ENCODE peak calls at places on chromosome 4, in seven cellular contexts. One of them, this sample, is unnamed.

GRCh38 chr4:2298548-2298991 is 36.7 kb upstream of the MXD4 start:
- DNase-seq in dorsolateral prefrontal cortex: peak
- DNase-seq in right atrium auricular region: no peak
- DNase-seq in cardiac muscle cell: no peak
- DNase-seq in fibroblast of lung: no peak
- DNase-seq in suprapubic skin: peak
- DNase-seq in upper lobe of right lung: no peak
- DNase-seq in this sample: no peak

GRCh38 chr4:6595897-6596537 is 21.0 kb downstream of the MAN2B2 start:
- DNase-seq in fibroblast of lung: no peak
- DNase-seq in cardiac muscle cell: no peak
- DNase-seq in upper lobe of right lung: no peak
- DNase-seq in dorsolateral prefrontal cortex: no peak
- DNase-seq in right atrium auricular region: no peak
- DNase-seq in suprapubic skin: no peak
- DNase-seq in this sample: no peak

GRCh38 chr4:160136021-160136420 is 1033.1 kb downstream of the RAPGEF2 start:
- DNase-seq in suprapubic skin: no peak
- DNase-seq in dorsolateral prefrontal cortex: no peak
- DNase-seq in upper lobe of right lung: no peak
- DNase-seq in cardiac muscle cell: no peak
- DNase-seq in fibroblast of lung: no peak
- DNase-seq in right atrium auricular region: no peak
- DNase-seq in this sample: no peak

GRCh38 chr4:76250962-76251361 is 559 bp upstream of the FAM47E start:
- DNase-seq in suprapubic skin: no peak
- DNase-seq in fibroblast of lung: peak
- DNase-seq in right atrium auricular region: no peak
- DNase-seq in upper lobe of right lung: no peak
- DNase-seq in dorsolateral prefrontal cortex: peak
- DNase-seq in cardiac muscle cell: no peak
- DNase-seq in this sample: peak

GRCh38 chr4:1722551-1723071 is 1.3 kb downstream of the TACC3 start:
- DNase-seq in cardiac muscle cell: no peak
- DNase-seq in upper lobe of right lung: no peak
- DNase-seq in right atrium auricular region: no peak
- DNase-seq in fibroblast of lung: no peak
- DNase-seq in dorsolateral prefrontal cortex: no peak
- DNase-seq in suprapubic skin: no peak
- DNase-seq in this sample: no peak

GRCh38 chr4:136392576-136392975 is 1139.7 kb downstream of the PCDH18 start:
- DNase-seq in dorsolateral prefrontal cortex: no peak
- DNase-seq in cardiac muscle cell: no peak
- DNase-seq in fibroblast of lung: peak
- DNase-seq in right atrium auricular region: no peak
- DNase-seq in upper lobe of right lung: no peak
- DNase-seq in suprapubic skin: no peak
- DNase-seq in this sample: no peak

GRCh38 chr4:26248647-26249046 is 72.2 kb upstream of the RBPJ start:
- DNase-seq in suprapubic skin: no peak
- DNase-seq in upper lobe of right lung: no peak
- DNase-seq in dorsolateral prefrontal cortex: no peak
- DNase-seq in right atrium auricular region: no peak
- DNase-seq in cardiac muscle cell: no peak
- DNase-seq in fibroblast of lung: peak
- DNase-seq in this sample: peak

GRCh38 chr4:10421344-10422055 is 35.7 kb downstream of the ZNF518B start:
- DNase-seq in upper lobe of right lung: no peak
- DNase-seq in right atrium auricular region: no peak
- DNase-seq in dorsolateral prefrontal cortex: no peak
- DNase-seq in suprapubic skin: no peak
- DNase-seq in fibroblast of lung: no peak
- DNase-seq in cardiac muscle cell: no peak
- DNase-seq in this sample: no peak

GRCh38 chr4:38923746-38924145 is 56.1 kb downstream of the FAM114A1 start:
- DNase-seq in dorsolateral prefrontal cortex: no peak
- DNase-seq in fibroblast of lung: no peak
- DNase-seq in suprapubic skin: no peak
- DNase-seq in cardiac muscle cell: no peak
- DNase-seq in upper lobe of right lung: no peak
- DNase-seq in right atrium auricular region: no peak
- DNase-seq in this sample: no peak
- H3K27ac ChIP-seq in dorsolateral prefrontal cortex: peak
- H3K27ac ChIP-seq in fibroblast of lung: no peak
- H3K27ac ChIP-seq in suprapubic skin: no peak
- H3K27ac ChIP-seq in cardiac muscle cell: no peak
- H3K27ac ChIP-seq in upper lobe of right lung: no peak
- H3K27ac ChIP-seq in right atrium auricular region: no peak
- H3K27ac ChIP-seq in this sample: no peak

DNA sequence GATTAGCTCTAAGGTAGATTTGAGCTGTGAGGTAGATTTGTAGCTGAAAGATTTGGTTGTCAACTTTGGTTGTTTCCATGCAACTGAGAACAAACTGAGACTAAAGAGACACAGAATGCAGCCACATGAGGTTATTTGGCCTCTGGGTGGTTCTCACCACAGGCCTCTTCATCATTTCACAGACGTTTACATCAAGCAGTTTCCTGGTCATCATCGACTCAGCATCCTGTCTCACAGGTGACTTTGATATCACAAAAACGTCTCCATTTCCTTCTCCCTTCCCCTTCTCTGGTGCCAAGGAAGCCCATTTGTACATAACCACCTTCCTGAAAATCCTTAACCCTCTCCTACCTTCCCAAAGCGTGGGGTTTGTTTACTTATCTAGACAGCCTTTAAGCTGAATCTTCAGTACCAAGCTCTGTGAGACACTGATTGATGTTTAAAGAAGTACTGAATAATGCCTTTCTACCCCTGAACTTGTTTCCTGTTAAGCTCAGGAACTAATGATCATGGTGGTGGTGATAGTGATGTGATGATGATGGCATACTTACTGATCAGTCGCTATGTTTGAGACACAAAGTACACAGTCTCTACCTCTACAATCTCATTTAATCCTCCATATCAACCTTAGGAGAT is 81.9 kb downstream of the FAM114A1 start:
- DNase-seq in dorsolateral prefrontal cortex: no peak
- DNase-seq in cardiac muscle cell: no peak
- DNase-seq in upper lobe of right lung: no peak
- DNase-seq in right atrium auricular region: no peak
- DNase-seq in suprapubic skin: no peak
- DNase-seq in fibroblast of lung: peak
- DNase-seq in this sample: no peak
- H3K27ac ChIP-seq in dorsolateral prefrontal cortex: no peak
- H3K27ac ChIP-seq in cardiac muscle cell: no peak
- H3K27ac ChIP-seq in upper lobe of right lung: no peak
- H3K27ac ChIP-seq in right atrium auricular region: no peak
- H3K27ac ChIP-seq in suprapubic skin: no peak
- H3K27ac ChIP-seq in fibroblast of lung: no peak
- H3K27ac ChIP-seq in this sample: no peak

GRCh38 chr4:86034616-86035015 is 325.2 kb downstream of the MAPK10 start:
- DNase-seq in cardiac muscle cell: no peak
- DNase-seq in upper lobe of right lung: no peak
- DNase-seq in fibroblast of lung: no peak
- DNase-seq in dorsolateral prefrontal cortex: no peak
- DNase-seq in right atrium auricular region: no peak
- DNase-seq in suprapubic skin: no peak
- DNase-seq in this sample: no peak

GRCh38 chr4:86031927-86032326 is 327.9 kb downstream of the MAPK10 start:
- DNase-seq in dorsolateral prefrontal cortex: no peak
- DNase-seq in suprapubic skin: no peak
- DNase-seq in upper lobe of right lung: no peak
- DNase-seq in right atrium auricular region: no peak
- DNase-seq in cardiac muscle cell: no peak
- DNase-seq in fibroblast of lung: no peak
- DNase-seq in this sample: no peak

GRCh38 chr4:86035688-86036087 is 324.2 kb downstream of the MAPK10 start:
- DNase-seq in cardiac muscle cell: no peak
- DNase-seq in right atrium auricular region: no peak
- DNase-seq in fibroblast of lung: no peak
- DNase-seq in upper lobe of right lung: no peak
- DNase-seq in suprapubic skin: no peak
- DNase-seq in dorsolateral prefrontal cortex: no peak
- DNase-seq in this sample: no peak

GRCh38 chr4:86033171-86033570 is 326.7 kb downstream of the MAPK10 start:
- DNase-seq in upper lobe of right lung: no peak
- DNase-seq in fibroblast of lung: peak
- DNase-seq in dorsolateral prefrontal cortex: peak
- DNase-seq in suprapubic skin: no peak
- DNase-seq in right atrium auricular region: peak
- DNase-seq in cardiac muscle cell: peak
- DNase-seq in this sample: peak

DNA sequence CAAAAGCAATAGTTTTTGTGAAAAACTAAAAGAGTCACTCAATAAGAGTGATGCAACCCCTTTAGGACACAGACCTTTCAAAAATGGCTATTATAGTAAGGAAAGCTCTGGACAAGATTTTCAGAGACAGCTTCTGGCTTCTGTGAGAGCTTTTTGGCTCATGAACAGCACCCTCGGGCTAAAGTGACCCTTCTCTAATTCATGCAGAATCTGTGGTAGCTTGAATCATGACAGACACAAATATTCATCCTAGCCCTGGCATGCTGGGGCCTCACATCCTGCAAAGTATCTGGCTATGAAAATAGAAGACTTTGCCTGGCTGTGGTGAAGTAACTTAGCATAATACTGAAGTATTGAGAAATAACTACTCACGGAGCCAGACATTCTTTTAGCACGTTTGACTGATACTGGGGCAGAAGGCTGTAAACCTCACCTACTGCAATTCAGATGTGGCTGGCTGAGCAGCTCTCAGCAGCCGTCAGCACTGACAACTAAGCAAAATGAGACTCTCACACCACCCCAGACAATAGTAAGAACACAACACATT is 327.3 kb downstream of the MAPK10 start:
- DNase-seq in dorsolateral prefrontal cortex: no peak
- DNase-seq in fibroblast of lung: peak
- DNase-seq in suprapubic skin: no peak
- DNase-seq in right atrium auricular region: no peak
- DNase-seq in upper lobe of right lung: no peak
- DNase-seq in cardiac muscle cell: peak
- DNase-seq in this sample: no peak
- H3K27ac ChIP-seq in dorsolateral prefrontal cortex: peak
- H3K27ac ChIP-seq in fibroblast of lung: peak
- H3K27ac ChIP-seq in suprapubic skin: peak
- H3K27ac ChIP-seq in right atrium auricular region: peak
- H3K27ac ChIP-seq in upper lobe of right lung: peak
- H3K27ac ChIP-seq in cardiac muscle cell: peak
- H3K27ac ChIP-seq in this sample: peak

GRCh38 chr4:118759481-118759880 is 74.3 kb downstream of the METTL14 start:
- DNase-seq in right atrium auricular region: no peak
- DNase-seq in dorsolateral prefrontal cortex: no peak
- DNase-seq in suprapubic skin: no peak
- DNase-seq in upper lobe of right lung: no peak
- DNase-seq in fibroblast of lung: no peak
- DNase-seq in cardiac muscle cell: no peak
- DNase-seq in this sample: no peak
- H3K27ac ChIP-seq in right atrium auricular region: peak
- H3K27ac ChIP-seq in dorsolateral prefrontal cortex: no peak
- H3K27ac ChIP-seq in suprapubic skin: no peak
- H3K27ac ChIP-seq in upper lobe of right lung: no peak
- H3K27ac ChIP-seq in fibroblast of lung: peak
- H3K27ac ChIP-seq in cardiac muscle cell: no peak
- H3K27ac ChIP-seq in this sample: no peak

This sample was measured in body of pancreas.